ENCODE peak calls at places on chromosomes 5 and 9, in nine cellular contexts. T, S, E, K, R, V, M, U and W are unnamed samples.

GRCh38 chr5:146706321-146706972 is 172.1 kb downstream of the PPP2R2B start:
- DNase-seq in S (no peak), U (no peak), T (no peak), M (no peak), K (no peak), V (no peak), R (no peak), E (no peak), W (no peak)

GRCh38 chr5:111673896-111674626 is 82.9 kb downstream of the NREP start:
- DNase-seq in R (no peak), E (no peak), M (no peak), K (no peak), S (no peak), T (no peak), U (no peak), V (no peak), W (peak)

GRCh38 chr5:133371371-133372155 is 240.8 kb downstream of the FSTL4 start:
- DNase-seq in K (no peak), S (no peak), R (no peak), E (no peak), T (no peak), U (no peak), M (no peak), V (no peak), W (no peak)

GRCh38 chr9:106456581-106456980 is 406.4 kb upstream of the ZNF462 start:
- DNase-seq in U (no peak), K (no peak), E (no peak), M (no peak), S (no peak), V (no peak), T (no peak), R (no peak), W (no peak)

GRCh38 chr5:102815084-102815483 is 60.0 kb downstream of the PAM start:
- DNase-seq in R (no peak), T (no peak), U (no peak), V (no peak), S (no peak), K (no peak), M (no peak), E (no peak), W (no peak)

GRCh38 chr9:121217609-121218292 is 16.1 kb upstream of the RAB14 start:
- DNase-seq in K (no peak), E (no peak), R (no peak), M (no peak), T (peak), S (no peak), V (peak), U (no peak), W (no peak)

GRCh38 chr5:55702612-55703345 is 9.3 kb downstream of the SLC38A9 start:
- DNase-seq in M (no peak), U (no peak), T (no peak), E (no peak), V (no peak), S (no peak), R (no peak), K (no peak), W (no peak)

GRCh38 chr5:58860680-58861079 is 277.8 kb downstream of the RAB3C start:
- DNase-seq in K (no peak), T (no peak), M (no peak), S (no peak), R (peak), V (no peak), E (no peak), U (no peak), W (no peak)

GRCh38 chr9:106947501-106947900 is 84.5 kb downstream of the ZNF462 start:
- DNase-seq in T (no peak), K (no peak), R (no peak), S (no peak), M (no peak), E (no peak), V (no peak), U (no peak), W (no peak)

GRCh38 chr9:114851301-114851700 is 45.5 kb upstream of the TNFSF15 start:
- DNase-seq in R (peak), S (no peak), V (no peak), M (no peak), E (no peak), U (no peak), K (no peak), T (no peak), W (no peak)

GRCh38 chr9:129333613-129333960 is 155.5 kb upstream of the IER5L start:
- DNase-seq in R (no peak), T (no peak), S (no peak), E (no peak), V (no peak), K (no peak), U (no peak), M (no peak), W (no peak)

GRCh38 chr9:75914936-75915335 is 24.5 kb downstream of the PCSK5 start:
- DNase-seq in T (no peak), U (no peak), V (no peak), K (no peak), E (no peak), M (no peak), S (no peak), R (no peak), W (no peak)

GRCh38 chr9:104301770-104302169 is 202.3 kb upstream of the OR13F1 start:
- DNase-seq in U (no peak), T (no peak), V (no peak), K (no peak), S (no peak), M (no peak), R (no peak), E (no peak), W (no peak)

GRCh38 chr9:117427357-117427913 is 12.6 kb upstream of the ASTN2 start:
- DNase-seq in V (no peak), T (no peak), M (no peak), U (no peak), R (no peak), E (no peak), K (no peak), S (no peak), W (no peak)

GRCh38 chr9:117424291-117424690 is 9.4 kb upstream of the ASTN2 start:
- DNase-seq in M (no peak), R (no peak), K (no peak), E (no peak), T (no peak), U (no peak), V (no peak), S (no peak), W (no peak)

GRCh38 chr9:117430813-117431212 is 16.0 kb upstream of the ASTN2 start:
- DNase-seq in U (no peak), T (no peak), K (no peak), S (no peak), M (no peak), E (no peak), V (no peak), R (no peak), W (no peak)

DNA sequence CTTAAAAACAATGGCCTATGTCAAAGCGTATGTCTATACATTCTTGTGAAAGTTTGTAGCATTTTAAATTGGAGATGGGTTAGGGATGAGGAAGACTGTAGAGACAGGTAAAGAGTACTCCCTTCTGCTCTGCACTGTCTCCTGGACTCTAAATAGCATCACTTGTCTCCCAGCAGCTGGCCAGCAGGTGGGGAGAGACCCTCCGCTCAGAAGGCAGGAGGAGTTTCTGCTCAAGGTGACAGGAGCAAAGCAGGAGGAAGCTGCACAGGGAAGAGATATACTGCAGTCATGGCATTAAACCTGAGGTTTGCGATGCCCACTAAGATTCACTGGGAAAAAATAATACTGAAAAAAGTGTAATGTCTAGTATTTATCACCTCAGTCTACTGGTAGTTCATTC is 10.7 kb upstream of the ASTN2 start:
- DNase-seq in M (no peak), S (no peak), E (no peak), K (no peak), T (no peak), U (no peak), R (no peak), V (no peak), W (no peak)
- TF ChIP-seq POLR2AphosphoS5 in M (no peak), S (no peak), E (no peak), K (no peak), T (no peak), U (no peak), R (no peak), V (no peak), W (no peak)

GRCh38 chr9:133894377-133895321 is 97.5 kb downstream of the VAV2 start:
- DNase-seq in S (no peak), K (no peak), R (no peak), E (no peak), M (no peak), U (no peak), T (no peak), V (no peak), W (no peak)

GRCh38 chr9:133890583-133890982 is 101.5 kb downstream of the VAV2 start:
- DNase-seq in T (no peak), K (no peak), V (no peak), U (no peak), R (no peak), S (no peak), M (no peak), E (peak), W (no peak)

GRCh38 chr9:133893191-133893994 is 98.7 kb downstream of the VAV2 start:
- DNase-seq in E (no peak), K (no peak), R (no peak), M (no peak), S (no peak), T (no peak), V (no peak), U (no peak), W (no peak)

GRCh38 chr9:133891741-133892140 is 100.4 kb downstream of the VAV2 start:
- DNase-seq in V (no peak), U (no peak), R (no peak), T (no peak), M (no peak), S (no peak), K (no peak), E (no peak), W (no peak)

GRCh38 chr9:133892193-133892920 is 99.8 kb downstream of the VAV2 start:
- DNase-seq in T (no peak), R (no peak), U (no peak), E (no peak), K (no peak), S (no peak), V (no peak), M (no peak), W (no peak)
- TF ChIP-seq POLR2AphosphoS5 in T (no peak), R (no peak), U (no peak), E (no peak), K (no peak), S (no peak), V (no peak), M (no peak), W (no peak)

GRCh38 chr5:175444060-175444904 is at the start of gene DRD1:
- DNase-seq in U (peak), R (no peak), T (peak), S (no peak), V (no peak), M (peak), E (peak), K (peak), W (peak)

GRCh38 chr5:175444905-175445456 is 999 bp upstream of the DRD1 start:
- DNase-seq in U (no peak), S (no peak), M (no peak), K (no peak), E (no peak), V (no peak), R (no peak), T (no peak), W (no peak)

GRCh38 chr5:175447571-175447970 is 3.6 kb upstream of the DRD1 start:
- DNase-seq in K (no peak), R (no peak), U (no peak), E (no peak), M (no peak), S (no peak), T (no peak), V (no peak), W (no peak)

GRCh38 chr5:175443514-175444059 is 395 bp downstream of the DRD1 start:
- DNase-seq in M (no peak), V (no peak), K (no peak), U (no peak), E (no peak), S (no peak), R (no peak), T (no peak), W (peak)

DNA sequence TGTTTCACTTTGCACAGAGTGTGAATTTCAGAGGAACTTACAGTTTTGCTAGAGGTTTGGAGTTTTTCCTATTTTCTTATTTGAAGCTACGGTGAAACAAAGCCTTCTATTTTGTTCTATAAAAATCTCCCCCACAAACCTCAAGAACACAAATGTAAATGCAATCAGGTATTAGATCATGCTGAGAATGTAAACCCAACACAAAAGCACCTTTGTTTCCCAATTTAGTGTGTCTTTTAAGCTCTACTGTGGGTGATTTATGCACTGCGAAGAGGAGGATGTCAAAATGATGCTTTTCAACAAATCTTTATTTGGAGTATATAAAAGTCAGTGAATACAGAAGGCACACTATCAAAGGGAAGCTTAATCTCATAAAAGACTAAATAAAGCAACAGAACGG is 4.3 kb upstream of the DRD1 start:
- DNase-seq in M (no peak), U (no peak), S (no peak), E (no peak), V (no peak), K (no peak), R (no peak), T (no peak), W (no peak)
- TF ChIP-seq POLR2AphosphoS5 in M (no peak), U (no peak), S (no peak), E (no peak), V (no peak), K (no peak), R (no peak), T (no peak), W (no peak)

GRCh38 chr9:20620658-20621552 is 1.4 kb downstream of the MLLT3 start:
- DNase-seq in T (no peak), K (peak), M (no peak), U (peak), R (no peak), V (no peak), E (peak), S (peak), W (peak)
- TF ChIP-seq POLR2AphosphoS5 in T (no peak), K (peak), M (no peak), U (peak), R (no peak), V (no peak), E (no peak), S (no peak), W (peak)

GRCh38 chr5:157902440-157903116 is 43.6 kb upstream of the CLINT1 start:
- DNase-seq in M (no peak), T (no peak), S (no peak), E (no peak), U (no peak), K (no peak), R (no peak), V (no peak), W (no peak)
- TF ChIP-seq POLR2AphosphoS5 in M (no peak), T (no peak), S (no peak), E (no peak), U (no peak), K (no peak), R (no peak), V (no peak), W (peak)

DNA sequence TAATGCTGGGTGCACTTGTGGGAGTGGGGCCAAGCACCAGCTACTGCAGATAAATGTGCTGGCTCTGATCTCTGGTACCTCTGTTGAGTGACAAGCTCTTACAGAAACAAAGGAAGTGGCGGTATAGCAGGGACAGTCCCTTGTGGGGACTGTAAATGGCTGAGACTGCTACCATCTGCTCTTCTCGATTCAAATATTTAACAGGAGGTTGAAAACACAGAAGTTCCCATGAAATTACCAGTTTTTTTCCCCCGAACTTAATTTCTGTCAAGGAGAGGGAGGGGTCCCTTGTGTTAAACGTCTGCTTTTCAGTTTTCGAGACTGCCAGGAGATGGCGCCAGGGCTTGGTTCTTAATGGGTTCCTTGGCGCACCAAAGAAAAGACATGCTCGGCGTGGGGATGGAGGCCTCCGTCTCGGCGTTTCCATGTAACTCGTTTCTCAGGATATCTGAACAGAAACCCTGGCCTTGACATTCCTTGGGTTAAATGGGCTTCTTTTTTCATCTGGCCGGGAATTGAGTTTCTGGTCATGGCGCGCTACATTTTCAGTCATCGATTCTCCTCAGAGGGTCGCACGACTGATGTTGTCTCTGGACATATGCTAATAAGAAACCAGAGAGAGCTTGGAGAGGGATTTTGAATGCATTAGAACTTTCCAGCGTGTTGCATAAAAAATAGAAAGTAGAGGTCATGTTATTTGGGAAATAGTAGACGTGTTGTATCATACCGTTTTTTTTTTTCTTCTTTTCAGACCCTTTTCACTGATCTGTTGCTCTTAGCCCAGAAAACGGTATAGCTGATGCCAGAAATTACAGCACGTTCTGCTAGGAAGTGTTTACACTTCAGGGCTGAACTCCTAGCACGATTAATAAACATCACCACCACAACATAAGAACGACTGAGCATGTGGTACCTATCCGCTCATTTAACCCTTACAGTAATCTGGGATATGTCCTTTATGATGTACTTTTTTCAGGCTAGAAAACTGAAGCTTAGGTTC is 64.0 kb downstream of the CARTPT start:
- DNase-seq in K (peak), T (peak), R (no peak), U (peak), V (peak), S (peak), M (no peak), E (peak), W (no peak)
- TF ChIP-seq POLR2AphosphoS5 in K (no peak), T (no peak), R (no peak), U (no peak), V (no peak), S (no peak), M (no peak), E (no peak), W (peak)

DNA sequence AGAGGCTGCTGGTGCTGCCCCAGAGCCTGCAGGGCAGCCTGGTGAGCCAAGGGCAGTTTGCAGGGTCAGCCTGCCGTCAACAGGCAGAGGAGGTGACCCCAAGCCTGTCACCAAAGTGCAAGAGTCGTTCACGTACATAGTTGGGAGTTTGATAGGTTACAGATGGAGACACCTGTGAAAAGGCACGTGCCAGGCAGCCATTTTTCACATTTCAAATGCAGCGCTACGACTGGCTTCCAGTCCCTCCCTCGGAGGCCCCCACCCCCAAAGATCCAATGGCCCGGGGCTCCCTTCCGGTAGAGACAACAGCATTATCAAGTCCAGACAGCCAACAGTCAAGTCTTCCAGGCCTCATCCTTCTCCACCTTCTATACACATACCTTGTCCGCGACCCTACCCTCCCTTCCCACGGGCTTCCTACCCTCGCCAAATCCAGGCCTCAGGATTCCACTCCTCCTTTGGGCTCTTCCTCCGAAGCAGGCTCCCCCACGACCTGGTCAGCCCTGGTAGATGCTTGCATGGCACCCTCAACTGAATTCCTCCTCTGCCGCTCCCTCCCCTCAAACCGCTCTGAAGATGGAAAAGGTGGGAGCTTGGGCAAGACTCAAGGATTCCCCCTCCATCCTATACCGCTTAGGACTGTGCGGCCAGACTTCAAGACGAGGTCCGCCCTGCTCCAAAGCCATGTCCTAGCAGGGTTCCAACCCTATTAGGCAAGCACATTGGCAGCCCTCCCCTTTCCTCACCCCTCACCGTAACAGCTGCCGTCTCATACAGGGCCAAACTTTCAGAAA is 13.2 kb downstream of the HNRNPH1 start:
- DNase-seq in V (no peak), E (no peak), T (no peak), K (no peak), M (no peak), R (peak), U (peak), S (peak), W (no peak)
- TF ChIP-seq POLR2AphosphoS5 in V (peak), E (peak), T (peak), K (no peak), M (peak), R (peak), U (peak), S (no peak), W (peak)